ENCODE peak calls at places on chromosomes 11 and 22, in eight cellular contexts. One of them, this sample, is unnamed. For H3K4me1, the result is how much of the 10 kb centered on the place peaks cover.

GRCh38 chr11:27328602-27329001 is 34.4 kb downstream of the CCDC34 start:
- DNase-seq in right atrium auricular region: no peak
- DNase-seq in gastrocnemius medialis: no peak
- DNase-seq in fibroblast of lung: no peak
- DNase-seq in thyroid gland: no peak
- DNase-seq in lower lobe of right lung: no peak
- DNase-seq in CD8-positive, alpha-beta T cell: no peak
- DNase-seq in tibial artery: no peak
- DNase-seq in this sample: no peak

GRCh38 chr11:116792869-116793475 is 1.3 kb upstream of the APOA5 start:
- DNase-seq in right atrium auricular region: no peak
- DNase-seq in gastrocnemius medialis: no peak
- DNase-seq in fibroblast of lung: no peak
- DNase-seq in thyroid gland: no peak
- DNase-seq in lower lobe of right lung: no peak
- DNase-seq in CD8-positive, alpha-beta T cell: no peak
- DNase-seq in tibial artery: no peak
- DNase-seq in this sample: no peak

GRCh38 chr11:1370186-1371025 is 19.3 kb upstream of the BRSK2 start:
- DNase-seq in right atrium auricular region: no peak
- DNase-seq in gastrocnemius medialis: no peak
- DNase-seq in fibroblast of lung: no peak
- DNase-seq in thyroid gland: no peak
- DNase-seq in lower lobe of right lung: no peak
- DNase-seq in CD8-positive, alpha-beta T cell: no peak
- DNase-seq in tibial artery: no peak
- DNase-seq in this sample: no peak

GRCh38 chr11:110349109-110349996 is 52.9 kb upstream of the RDX start:
- DNase-seq in right atrium auricular region: peak
- DNase-seq in gastrocnemius medialis: no peak
- DNase-seq in fibroblast of lung: no peak
- DNase-seq in thyroid gland: no peak
- DNase-seq in lower lobe of right lung: no peak
- DNase-seq in CD8-positive, alpha-beta T cell: no peak
- DNase-seq in tibial artery: no peak
- DNase-seq in this sample: no peak

GRCh38 chr11:227824-228223 is 8.3 kb downstream of the SIRT3 start:
- DNase-seq in right atrium auricular region: no peak
- DNase-seq in gastrocnemius medialis: no peak
- DNase-seq in fibroblast of lung: no peak
- DNase-seq in thyroid gland: no peak
- DNase-seq in lower lobe of right lung: no peak
- DNase-seq in CD8-positive, alpha-beta T cell: no peak
- DNase-seq in tibial artery: no peak
- DNase-seq in this sample: no peak

GRCh38 chr11:18633256-18634139 is 644 bp downstream of the SPTY2D1 start:
- DNase-seq in right atrium auricular region: no peak
- DNase-seq in gastrocnemius medialis: no peak
- DNase-seq in fibroblast of lung: peak
- DNase-seq in thyroid gland: no peak
- DNase-seq in lower lobe of right lung: no peak
- DNase-seq in CD8-positive, alpha-beta T cell: no peak
- DNase-seq in tibial artery: no peak
- DNase-seq in this sample: peak

GRCh38 chr11:116397556-116398167 is 375.1 kb downstream of the BUD13 start:
- DNase-seq in right atrium auricular region: no peak
- DNase-seq in gastrocnemius medialis: no peak
- DNase-seq in fibroblast of lung: no peak
- DNase-seq in thyroid gland: no peak
- DNase-seq in lower lobe of right lung: no peak
- DNase-seq in CD8-positive, alpha-beta T cell: no peak
- DNase-seq in tibial artery: no peak
- DNase-seq in this sample: no peak

GRCh38 chr22:46293591-46294260 is 2.9 kb upstream of the GTSE1 start:
- DNase-seq in right atrium auricular region: no peak
- DNase-seq in gastrocnemius medialis: peak
- DNase-seq in fibroblast of lung: peak
- DNase-seq in thyroid gland: no peak
- DNase-seq in lower lobe of right lung: peak
- DNase-seq in CD8-positive, alpha-beta T cell: no peak
- DNase-seq in tibial artery: peak
- DNase-seq in this sample: peak

GRCh38 chr22:23403152-23403719 is 176.9 kb downstream of the IGLL1 start:
- DNase-seq in right atrium auricular region: no peak
- DNase-seq in gastrocnemius medialis: no peak
- DNase-seq in fibroblast of lung: no peak
- DNase-seq in thyroid gland: no peak
- DNase-seq in lower lobe of right lung: peak
- DNase-seq in CD8-positive, alpha-beta T cell: no peak
- DNase-seq in tibial artery: no peak
- DNase-seq in this sample: no peak

GRCh38 chr22:39620924-39621690 is 50.6 kb downstream of the CACNA1I start:
- DNase-seq in right atrium auricular region: no peak
- DNase-seq in gastrocnemius medialis: no peak
- DNase-seq in fibroblast of lung: no peak
- DNase-seq in thyroid gland: no peak
- DNase-seq in lower lobe of right lung: no peak
- DNase-seq in CD8-positive, alpha-beta T cell: no peak
- DNase-seq in tibial artery: no peak
- DNase-seq in this sample: no peak

GRCh38 chr22:39624501-39624821 is 53.9 kb downstream of the CACNA1I start:
- DNase-seq in right atrium auricular region: no peak
- DNase-seq in gastrocnemius medialis: no peak
- DNase-seq in fibroblast of lung: no peak
- DNase-seq in thyroid gland: no peak
- DNase-seq in lower lobe of right lung: no peak
- DNase-seq in CD8-positive, alpha-beta T cell: no peak
- DNase-seq in tibial artery: no peak
- DNase-seq in this sample: no peak

GRCh38 chr22:39623603-39624500 is 53.3 kb downstream of the CACNA1I start:
- DNase-seq in right atrium auricular region: no peak
- DNase-seq in gastrocnemius medialis: no peak
- DNase-seq in fibroblast of lung: no peak
- DNase-seq in thyroid gland: no peak
- DNase-seq in lower lobe of right lung: no peak
- DNase-seq in CD8-positive, alpha-beta T cell: no peak
- DNase-seq in tibial artery: no peak
- DNase-seq in this sample: no peak

GRCh38 chr22:39621826-39622225 is 51.3 kb downstream of the CACNA1I start:
- DNase-seq in right atrium auricular region: no peak
- DNase-seq in gastrocnemius medialis: no peak
- DNase-seq in fibroblast of lung: no peak
- DNase-seq in thyroid gland: no peak
- DNase-seq in lower lobe of right lung: no peak
- DNase-seq in CD8-positive, alpha-beta T cell: no peak
- DNase-seq in tibial artery: no peak
- DNase-seq in this sample: no peak

DNA sequence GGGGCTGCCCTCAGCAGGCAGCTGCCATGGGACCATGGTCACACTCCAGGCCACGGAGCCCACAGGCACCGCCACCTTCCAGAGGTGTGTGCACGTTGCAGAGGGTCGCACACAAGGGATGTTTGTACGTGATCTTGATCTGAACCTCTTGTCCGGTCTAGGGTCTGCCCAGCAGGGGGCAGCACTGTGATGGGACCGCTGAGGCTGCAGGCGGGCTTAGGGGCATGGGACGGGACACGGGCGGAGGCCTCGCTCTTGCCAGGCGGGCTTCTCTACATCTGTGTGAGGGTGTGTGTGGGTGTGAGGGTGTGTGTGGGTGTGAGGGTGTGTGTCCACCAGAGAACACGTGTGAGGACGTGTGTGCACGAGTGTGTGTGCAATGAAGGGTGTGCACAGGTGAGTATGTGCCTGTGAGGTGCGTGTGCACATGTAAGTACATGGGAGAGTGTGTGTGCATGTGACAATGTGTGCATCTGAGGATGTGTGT is 52.4 kb downstream of the CACNA1I start:
- DNase-seq in right atrium auricular region: no peak
- DNase-seq in gastrocnemius medialis: peak
- DNase-seq in fibroblast of lung: peak
- DNase-seq in thyroid gland: peak
- DNase-seq in lower lobe of right lung: peak
- DNase-seq in CD8-positive, alpha-beta T cell: peak
- DNase-seq in tibial artery: no peak
- DNase-seq in this sample: peak
- H3K4me1 ChIP-seq in right atrium auricular region: under half
- H3K4me1 ChIP-seq in gastrocnemius medialis: under half
- H3K4me1 ChIP-seq in fibroblast of lung: under half
- H3K4me1 ChIP-seq in thyroid gland: under half
- H3K4me1 ChIP-seq in lower lobe of right lung: under half
- H3K4me1 ChIP-seq in CD8-positive, alpha-beta T cell: under half
- H3K4me1 ChIP-seq in tibial artery: under half
- H3K4me1 ChIP-seq in this sample: under half

GRCh38 chr11:75664366-75664765 is 4.5 kb downstream of the MAP6 start:
- DNase-seq in right atrium auricular region: no peak
- DNase-seq in gastrocnemius medialis: no peak
- DNase-seq in fibroblast of lung: no peak
- DNase-seq in thyroid gland: no peak
- DNase-seq in lower lobe of right lung: no peak
- DNase-seq in CD8-positive, alpha-beta T cell: no peak
- DNase-seq in tibial artery: no peak
- DNase-seq in this sample: no peak

GRCh38 chr11:75668508-75669297 is at the start of gene MAP6:
- DNase-seq in right atrium auricular region: no peak
- DNase-seq in gastrocnemius medialis: no peak
- DNase-seq in fibroblast of lung: peak
- DNase-seq in thyroid gland: peak
- DNase-seq in lower lobe of right lung: no peak
- DNase-seq in CD8-positive, alpha-beta T cell: no peak
- DNase-seq in tibial artery: no peak
- DNase-seq in this sample: peak

GRCh38 chr11:75665126-75665525 is 3.7 kb downstream of the MAP6 start:
- DNase-seq in right atrium auricular region: no peak
- DNase-seq in gastrocnemius medialis: no peak
- DNase-seq in fibroblast of lung: no peak
- DNase-seq in thyroid gland: no peak
- DNase-seq in lower lobe of right lung: no peak
- DNase-seq in CD8-positive, alpha-beta T cell: no peak
- DNase-seq in tibial artery: no peak
- DNase-seq in this sample: no peak

GRCh38 chr11:75667831-75668507 is 869 bp downstream of the MAP6 start:
- DNase-seq in right atrium auricular region: no peak
- DNase-seq in gastrocnemius medialis: no peak
- DNase-seq in fibroblast of lung: peak
- DNase-seq in thyroid gland: peak
- DNase-seq in lower lobe of right lung: peak
- DNase-seq in CD8-positive, alpha-beta T cell: no peak
- DNase-seq in tibial artery: no peak
- DNase-seq in this sample: peak

GRCh38 chr11:75667268-75667830 is 1.5 kb downstream of the MAP6 start:
- DNase-seq in right atrium auricular region: no peak
- DNase-seq in gastrocnemius medialis: no peak
- DNase-seq in fibroblast of lung: no peak
- DNase-seq in thyroid gland: peak
- DNase-seq in lower lobe of right lung: peak
- DNase-seq in CD8-positive, alpha-beta T cell: no peak
- DNase-seq in tibial artery: no peak
- DNase-seq in this sample: peak
- TF ChIP-seq CTCF in right atrium auricular region: no peak
- TF ChIP-seq CTCF in gastrocnemius medialis: no peak
- TF ChIP-seq CTCF in fibroblast of lung: no peak
- TF ChIP-seq CTCF in thyroid gland: no peak
- TF ChIP-seq CTCF in lower lobe of right lung: no peak
- TF ChIP-seq CTCF in CD8-positive, alpha-beta T cell: no peak
- TF ChIP-seq CTCF in tibial artery: no peak
- TF ChIP-seq CTCF in this sample: peak

GRCh38 chr11:113567097-113567496 is 91.9 kb upstream of the DRD2 start:
- DNase-seq in right atrium auricular region: no peak
- DNase-seq in gastrocnemius medialis: no peak
- DNase-seq in fibroblast of lung: no peak
- DNase-seq in thyroid gland: no peak
- DNase-seq in lower lobe of right lung: no peak
- DNase-seq in CD8-positive, alpha-beta T cell: no peak
- DNase-seq in tibial artery: no peak
- DNase-seq in this sample: no peak
- H3K4me1 ChIP-seq in right atrium auricular region: under half
- H3K4me1 ChIP-seq in gastrocnemius medialis: under half
- H3K4me1 ChIP-seq in fibroblast of lung: under half
- H3K4me1 ChIP-seq in thyroid gland: under half
- H3K4me1 ChIP-seq in lower lobe of right lung: under half
- H3K4me1 ChIP-seq in CD8-positive, alpha-beta T cell: under half
- H3K4me1 ChIP-seq in tibial artery: under half
- H3K4me1 ChIP-seq in this sample: under half

GRCh38 chr11:71365626-71366025 is 82.6 kb downstream of the DHCR7 start:
- DNase-seq in right atrium auricular region: no peak
- DNase-seq in gastrocnemius medialis: no peak
- DNase-seq in fibroblast of lung: no peak
- DNase-seq in thyroid gland: no peak
- DNase-seq in lower lobe of right lung: no peak
- DNase-seq in CD8-positive, alpha-beta T cell: no peak
- DNase-seq in tibial artery: no peak
- DNase-seq in this sample: no peak
- TF ChIP-seq CTCF in right atrium auricular region: no peak
- TF ChIP-seq CTCF in gastrocnemius medialis: no peak
- TF ChIP-seq CTCF in fibroblast of lung: no peak
- TF ChIP-seq CTCF in thyroid gland: no peak
- TF ChIP-seq CTCF in lower lobe of right lung: no peak
- TF ChIP-seq CTCF in CD8-positive, alpha-beta T cell: no peak
- TF ChIP-seq CTCF in tibial artery: no peak
- TF ChIP-seq CTCF in this sample: no peak

GRCh38 chr22:21106000-21106399 is 60.3 kb downstream of the LRRC74B start:
- DNase-seq in right atrium auricular region: no peak
- DNase-seq in gastrocnemius medialis: no peak
- DNase-seq in fibroblast of lung: no peak
- DNase-seq in thyroid gland: no peak
- DNase-seq in lower lobe of right lung: no peak
- DNase-seq in CD8-positive, alpha-beta T cell: no peak
- DNase-seq in tibial artery: no peak
- DNase-seq in this sample: no peak

GRCh38 chr22:21105294-21105693 is 59.5 kb downstream of the LRRC74B start:
- DNase-seq in right atrium auricular region: no peak
- DNase-seq in gastrocnemius medialis: no peak
- DNase-seq in fibroblast of lung: no peak
- DNase-seq in thyroid gland: no peak
- DNase-seq in lower lobe of right lung: no peak
- DNase-seq in CD8-positive, alpha-beta T cell: no peak
- DNase-seq in tibial artery: no peak
- DNase-seq in this sample: no peak

GRCh38 chr22:21104126-21104691 is 58.5 kb downstream of the LRRC74B start:
- DNase-seq in right atrium auricular region: no peak
- DNase-seq in gastrocnemius medialis: no peak
- DNase-seq in fibroblast of lung: no peak
- DNase-seq in thyroid gland: no peak
- DNase-seq in lower lobe of right lung: no peak
- DNase-seq in CD8-positive, alpha-beta T cell: no peak
- DNase-seq in tibial artery: no peak
- DNase-seq in this sample: no peak

GRCh38 chr22:21103633-21104032 is 57.9 kb downstream of the LRRC74B start:
- DNase-seq in right atrium auricular region: no peak
- DNase-seq in gastrocnemius medialis: no peak
- DNase-seq in fibroblast of lung: no peak
- DNase-seq in thyroid gland: no peak
- DNase-seq in lower lobe of right lung: no peak
- DNase-seq in CD8-positive, alpha-beta T cell: no peak
- DNase-seq in tibial artery: no peak
- DNase-seq in this sample: no peak

GRCh38 chr22:21108379-21109115 is 62.8 kb downstream of the LRRC74B start:
- DNase-seq in right atrium auricular region: no peak
- DNase-seq in gastrocnemius medialis: no peak
- DNase-seq in fibroblast of lung: peak
- DNase-seq in thyroid gland: no peak
- DNase-seq in lower lobe of right lung: no peak
- DNase-seq in CD8-positive, alpha-beta T cell: no peak
- DNase-seq in tibial artery: no peak
- DNase-seq in this sample: no peak
- H3K4me1 ChIP-seq in right atrium auricular region: under half
- H3K4me1 ChIP-seq in gastrocnemius medialis: under half
- H3K4me1 ChIP-seq in fibroblast of lung: under half
- H3K4me1 ChIP-seq in thyroid gland: under half
- H3K4me1 ChIP-seq in lower lobe of right lung: under half
- H3K4me1 ChIP-seq in CD8-positive, alpha-beta T cell: under half
- H3K4me1 ChIP-seq in tibial artery: under half
- H3K4me1 ChIP-seq in this sample: under half

This sample was measured in heart right ventricle.